ENCODE peak calls at places on chromosomes 4 and X, in eight cellular contexts. S, U, Z, K, N, R, L and A are unnamed samples.
A peak's percentile ranks its signal among the peaks of the same experiment; 100 is the strongest.

GRCh38 chr4:48963042-48963679 is 22.9 kb upstream of the CWH43 start:
- DNase-seq in S (peak; percentile 60), U (peak; percentile 94), Z (peak; percentile 78), K (peak; percentile 51), N (peak; percentile 94), R (peak; percentile 90), L (peak; percentile 52), A (peak; percentile 91)

GRCh38 chr4:64584981-64585557 is 175.8 kb upstream of the TECRL start:
- DNase-seq in S (no peak), U (peak; percentile 80), Z (peak; percentile 46), K (no peak), N (peak; percentile 54), R (peak; percentile 53), L (no peak), A (peak; percentile 55)

GRCh38 chr4:1752284-1753041 is 31.1 kb downstream of the TACC3 start:
- DNase-seq in S (no peak), U (peak; percentile 59), Z (no peak), K (no peak), N (peak; percentile 14), R (peak; percentile 6), L (no peak), A (peak; percentile 65)

GRCh38 chr4:19944251-19944650 is 307.5 kb upstream of the SLIT2 start:
- DNase-seq in S (no peak), U (no peak), Z (no peak), K (no peak), N (no peak), R (no peak), L (no peak), A (peak; percentile 62)

GRCh38 chr4:66704243-66704642 is 841.1 kb downstream of the CENPC start:
- DNase-seq in S (no peak), U (no peak), Z (no peak), K (no peak), N (no peak), R (no peak), L (no peak), A (peak; percentile 56)

GRCh38 chrX:413322-414201 is 26.9 kb upstream of the PPP2R3B start:
- DNase-seq in S (no peak), U (peak; percentile 81), Z (no peak), K (no peak), N (peak; percentile 27), R (no peak), L (no peak), A (no peak)

GRCh38 chrX:43676960-43677582 is 21.0 kb downstream of the MAOA start:
- DNase-seq in S (no peak), U (peak; percentile 49), Z (no peak), K (no peak), N (peak; percentile 55), R (no peak), L (no peak), A (no peak)

GRCh38 chr4:128844931-128845330 is 35.4 kb downstream of the JADE1 start:
- DNase-seq in S (no peak), U (no peak), Z (no peak), K (no peak), N (peak; percentile 72), R (no peak), L (no peak), A (no peak)

GRCh38 chr4:116480486-116480990 is 604.8 kb downstream of the TRAM1L1 start:
- DNase-seq in S (no peak), U (no peak), Z (no peak), K (no peak), N (no peak), R (no peak), L (no peak), A (no peak)

GRCh38 chr4:128355301-128355700 is 67.7 kb upstream of the PGRMC2 start:
- DNase-seq in S (no peak), U (no peak), Z (peak; percentile 94), K (no peak), N (peak; percentile 45), R (no peak), L (no peak), A (peak; percentile 16)

GRCh38 chrX:85992811-85993229 is 54.5 kb downstream of the CHM start:
- DNase-seq in S (peak; percentile 8), U (no peak), Z (peak; percentile 13), K (no peak), N (peak; percentile 57), R (peak; percentile 47), L (no peak), A (peak; percentile 58)

GRCh38 chr4:72446353-72447055 is 122.5 kb downstream of the ADAMTS3 start:
- DNase-seq in S (no peak), U (no peak), Z (no peak), K (no peak), N (no peak), R (peak; percentile 23), L (no peak), A (no peak)

GRCh38 chr4:1049591-1049905 is 38.1 kb downstream of the FGFRL1 start:
- DNase-seq in S (no peak), U (no peak), Z (no peak), K (no peak), N (no peak), R (no peak), L (no peak), A (no peak)

GRCh38 chrX:41300758-41301437 is 33.1 kb upstream of the DDX3X start:
- DNase-seq in S (no peak), U (no peak), Z (no peak), K (no peak), N (peak; percentile 62), R (peak; percentile 54), L (no peak), A (peak; percentile 49)

GRCh38 chrX:130741584-130741983 is 161.4 kb downstream of the ENOX2 start:
- DNase-seq in S (no peak), U (no peak), Z (no peak), K (no peak), N (no peak), R (no peak), L (no peak), A (no peak)

GRCh38 chr4:140901736-140902336 is 145.7 kb upstream of the TBC1D9 start:
- DNase-seq in S (no peak), U (no peak), Z (peak; percentile 21), K (no peak), N (no peak), R (no peak), L (no peak), A (no peak)

GRCh38 chr4:103895876-103896465 is 176.2 kb upstream of the TACR3 start:
- DNase-seq in S (no peak), U (no peak), Z (no peak), K (no peak), N (no peak), R (peak; percentile 47), L (no peak), A (peak; percentile 15)

GRCh38 chrX:39855748-39856129 is 242.0 kb downstream of the BCOR start:
- DNase-seq in S (no peak), U (peak; percentile 65), Z (peak; percentile 35), K (peak; percentile 58), N (peak; percentile 38), R (peak; percentile 29), L (peak; percentile 25), A (peak; percentile 13)

GRCh38 chr4:21769404-21770147 is 179.0 kb downstream of the KCNIP4 start:
- DNase-seq in S (no peak), U (no peak), Z (no peak), K (no peak), N (peak; percentile 79), R (peak; percentile 49), L (no peak), A (peak; percentile 59)

GRCh38 chrX:50813843-50814661 is at the start of gene SHROOM4:
- DNase-seq in S (peak; percentile 10), U (peak; percentile 81), Z (peak; percentile 14), K (no peak), N (peak; percentile 64), R (peak; percentile 48), L (no peak), A (peak; percentile 39)

GRCh38 chr4:59553063-59553738 is 1646.9 kb upstream of the ADGRL3 start:
- DNase-seq in S (peak; percentile 19), U (no peak), Z (no peak), K (no peak), N (peak; percentile 71), R (peak; percentile 14), L (no peak), A (peak; percentile 3)

GRCh38 chr4:186666252-186666651 is 57.4 kb downstream of the FAT1 start:
- DNase-seq in S (no peak), U (no peak), Z (no peak), K (no peak), N (peak; percentile 70), R (peak; percentile 72), L (no peak), A (no peak)

GRCh38 chrX:101260435-101260834 is 30.7 kb downstream of the TAF7L start:
- DNase-seq in S (no peak), U (peak; percentile 52), Z (no peak), K (no peak), N (peak; percentile 25), R (peak; percentile 25), L (no peak), A (peak; percentile 15)

GRCh38 chr4:25433966-25434667 is 57.1 kb downstream of the ANAPC4 start:
- DNase-seq in S (no peak), U (no peak), Z (no peak), K (no peak), N (no peak), R (no peak), L (no peak), A (no peak)

GRCh38 chrX:135740683-135741149 is 27.3 kb downstream of the CT45A3 start:
- DNase-seq in S (no peak), U (peak; percentile 78), Z (peak; percentile 55), K (no peak), N (peak; percentile 0), R (no peak), L (peak; percentile 21), A (no peak)

GRCh38 chr4:4864940-4865704 is 5.7 kb downstream of the MSX1 start:
- DNase-seq in S (no peak), U (peak; percentile 72), Z (no peak), K (no peak), N (no peak), R (no peak), L (no peak), A (no peak)

GRCh38 chr4:162610116-162610515 is 446.3 kb upstream of the FSTL5 start:
- DNase-seq in S (no peak), U (peak; percentile 18), Z (no peak), K (no peak), N (no peak), R (no peak), L (no peak), A (no peak)

GRCh38 chr4:110850461-110851447 is 227.9 kb upstream of the PITX2 start:
- DNase-seq in S (no peak), U (peak; percentile 14), Z (peak; percentile 38), K (no peak), N (no peak), R (no peak), L (no peak), A (no peak)

GRCh38 chrX:25020391-25021131 is 4.8 kb upstream of the ARX start:
- DNase-seq in S (no peak), U (peak; percentile 68), Z (peak; percentile 56), K (no peak), N (no peak), R (no peak), L (peak; percentile 31), A (no peak)

GRCh38 chr4:58093352-58093751 is 983.2 kb upstream of the IGFBP7 start:
- DNase-seq in S (no peak), U (peak; percentile 44), Z (no peak), K (no peak), N (no peak), R (no peak), L (no peak), A (no peak)